ENCODE peak calls at places on chromosome 14, in eight cellular contexts. One of them, this sample, is unnamed.

GRCh38 chr14:31080489-31080888 is 54.3 kb upstream of the STRN3 start:
- DNase-seq in suprapubic skin: no peak
- DNase-seq in fibroblast of the conjunctiva: no peak
- DNase-seq in NCI-H345: no peak
- DNase-seq in NT2/D1: no peak
- DNase-seq in activated CD4-positive, alpha-beta T cell treated with anti-CD3 and anti-CD28 coated beads, Interleukin-2, amount 50 U/mL, for 4 hours: no peak
- DNase-seq in endothelial cell: no peak
- DNase-seq in left cardiac atrium: no peak
- DNase-seq in this sample: no peak

GRCh38 chr14:104395941-104396681 is 183.5 kb upstream of the C14orf180 start:
- DNase-seq in suprapubic skin: peak
- DNase-seq in fibroblast of the conjunctiva: no peak
- DNase-seq in NCI-H345: peak
- DNase-seq in NT2/D1: no peak
- DNase-seq in activated CD4-positive, alpha-beta T cell treated with anti-CD3 and anti-CD28 coated beads, Interleukin-2, amount 50 U/mL, for 4 hours: no peak
- DNase-seq in endothelial cell: no peak
- DNase-seq in left cardiac atrium: no peak
- DNase-seq in this sample: no peak

GRCh38 chr14:104682107-104682593 is 7.3 kb upstream of the INF2 start:
- DNase-seq in suprapubic skin: no peak
- DNase-seq in fibroblast of the conjunctiva: no peak
- DNase-seq in NCI-H345: no peak
- DNase-seq in NT2/D1: peak
- DNase-seq in activated CD4-positive, alpha-beta T cell treated with anti-CD3 and anti-CD28 coated beads, Interleukin-2, amount 50 U/mL, for 4 hours: no peak
- DNase-seq in endothelial cell: no peak
- DNase-seq in left cardiac atrium: no peak
- DNase-seq in this sample: no peak

GRCh38 chr14:22190411-22191191 is 398.4 kb downstream of the DAD1 start:
- DNase-seq in suprapubic skin: no peak
- DNase-seq in fibroblast of the conjunctiva: no peak
- DNase-seq in NCI-H345: no peak
- DNase-seq in NT2/D1: no peak
- DNase-seq in activated CD4-positive, alpha-beta T cell treated with anti-CD3 and anti-CD28 coated beads, Interleukin-2, amount 50 U/mL, for 4 hours: no peak
- DNase-seq in endothelial cell: no peak
- DNase-seq in left cardiac atrium: no peak
- DNase-seq in this sample: peak

GRCh38 chr14:92958373-92959188 is 35.6 kb downstream of the CHGA start:
- DNase-seq in suprapubic skin: no peak
- DNase-seq in fibroblast of the conjunctiva: no peak
- DNase-seq in NCI-H345: peak
- DNase-seq in NT2/D1: no peak
- DNase-seq in activated CD4-positive, alpha-beta T cell treated with anti-CD3 and anti-CD28 coated beads, Interleukin-2, amount 50 U/mL, for 4 hours: no peak
- DNase-seq in endothelial cell: no peak
- DNase-seq in left cardiac atrium: no peak
- DNase-seq in this sample: no peak

GRCh38 chr14:66234411-66234810 is 251.8 kb upstream of the CCDC196 start:
- DNase-seq in suprapubic skin: no peak
- DNase-seq in fibroblast of the conjunctiva: no peak
- DNase-seq in NCI-H345: peak
- DNase-seq in NT2/D1: no peak
- DNase-seq in activated CD4-positive, alpha-beta T cell treated with anti-CD3 and anti-CD28 coated beads, Interleukin-2, amount 50 U/mL, for 4 hours: no peak
- DNase-seq in endothelial cell: no peak
- DNase-seq in left cardiac atrium: no peak
- DNase-seq in this sample: no peak

GRCh38 chr14:61188936-61189808 is 92.0 kb downstream of the TMEM30B start:
- DNase-seq in suprapubic skin: no peak
- DNase-seq in fibroblast of the conjunctiva: no peak
- DNase-seq in NCI-H345: no peak
- DNase-seq in NT2/D1: peak
- DNase-seq in activated CD4-positive, alpha-beta T cell treated with anti-CD3 and anti-CD28 coated beads, Interleukin-2, amount 50 U/mL, for 4 hours: peak
- DNase-seq in endothelial cell: peak
- DNase-seq in left cardiac atrium: peak
- DNase-seq in this sample: peak

GRCh38 chr14:104247336-104248202 is 109.2 kb downstream of the KIF26A start:
- DNase-seq in suprapubic skin: peak
- DNase-seq in fibroblast of the conjunctiva: no peak
- DNase-seq in NCI-H345: no peak
- DNase-seq in NT2/D1: no peak
- DNase-seq in activated CD4-positive, alpha-beta T cell treated with anti-CD3 and anti-CD28 coated beads, Interleukin-2, amount 50 U/mL, for 4 hours: no peak
- DNase-seq in endothelial cell: no peak
- DNase-seq in left cardiac atrium: no peak
- DNase-seq in this sample: no peak

GRCh38 chr14:99615497-99616245 is 11.7 kb upstream of the CCDC85C start:
- DNase-seq in suprapubic skin: no peak
- DNase-seq in fibroblast of the conjunctiva: no peak
- DNase-seq in NCI-H345: no peak
- DNase-seq in NT2/D1: no peak
- DNase-seq in activated CD4-positive, alpha-beta T cell treated with anti-CD3 and anti-CD28 coated beads, Interleukin-2, amount 50 U/mL, for 4 hours: no peak
- DNase-seq in endothelial cell: no peak
- DNase-seq in left cardiac atrium: no peak
- DNase-seq in this sample: peak

GRCh38 chr14:38078393-38078792 is 129.3 kb upstream of the SSTR1 start:
- DNase-seq in suprapubic skin: no peak
- DNase-seq in fibroblast of the conjunctiva: no peak
- DNase-seq in NCI-H345: peak
- DNase-seq in NT2/D1: no peak
- DNase-seq in activated CD4-positive, alpha-beta T cell treated with anti-CD3 and anti-CD28 coated beads, Interleukin-2, amount 50 U/mL, for 4 hours: peak
- DNase-seq in endothelial cell: no peak
- DNase-seq in left cardiac atrium: no peak
- DNase-seq in this sample: no peak

GRCh38 chr14:68226523-68226922 is 406.9 kb downstream of the RAD51B start:
- DNase-seq in suprapubic skin: no peak
- DNase-seq in fibroblast of the conjunctiva: no peak
- DNase-seq in NCI-H345: no peak
- DNase-seq in NT2/D1: no peak
- DNase-seq in activated CD4-positive, alpha-beta T cell treated with anti-CD3 and anti-CD28 coated beads, Interleukin-2, amount 50 U/mL, for 4 hours: no peak
- DNase-seq in endothelial cell: no peak
- DNase-seq in left cardiac atrium: no peak
- DNase-seq in this sample: no peak

GRCh38 chr14:22588419-22589095 is 467 bp downstream of the DAD1 start:
- DNase-seq in suprapubic skin: no peak
- DNase-seq in fibroblast of the conjunctiva: no peak
- DNase-seq in NCI-H345: no peak
- DNase-seq in NT2/D1: no peak
- DNase-seq in activated CD4-positive, alpha-beta T cell treated with anti-CD3 and anti-CD28 coated beads, Interleukin-2, amount 50 U/mL, for 4 hours: no peak
- DNase-seq in endothelial cell: no peak
- DNase-seq in left cardiac atrium: no peak
- DNase-seq in this sample: no peak

GRCh38 chr14:55840821-55841220 is 260.8 kb downstream of the KTN1 start:
- DNase-seq in suprapubic skin: no peak
- DNase-seq in fibroblast of the conjunctiva: no peak
- DNase-seq in NCI-H345: no peak
- DNase-seq in NT2/D1: no peak
- DNase-seq in activated CD4-positive, alpha-beta T cell treated with anti-CD3 and anti-CD28 coated beads, Interleukin-2, amount 50 U/mL, for 4 hours: no peak
- DNase-seq in endothelial cell: no peak
- DNase-seq in left cardiac atrium: no peak
- DNase-seq in this sample: no peak

GRCh38 chr14:25231006-25231405 is 181.1 kb upstream of the STXBP6 start:
- DNase-seq in suprapubic skin: no peak
- DNase-seq in fibroblast of the conjunctiva: no peak
- DNase-seq in NCI-H345: peak
- DNase-seq in NT2/D1: no peak
- DNase-seq in activated CD4-positive, alpha-beta T cell treated with anti-CD3 and anti-CD28 coated beads, Interleukin-2, amount 50 U/mL, for 4 hours: no peak
- DNase-seq in endothelial cell: no peak
- DNase-seq in left cardiac atrium: no peak
- DNase-seq in this sample: peak

GRCh38 chr14:36746907-36747306 is 85.2 kb downstream of the PAX9 start:
- DNase-seq in suprapubic skin: no peak
- DNase-seq in fibroblast of the conjunctiva: no peak
- DNase-seq in NCI-H345: no peak
- DNase-seq in NT2/D1: no peak
- DNase-seq in activated CD4-positive, alpha-beta T cell treated with anti-CD3 and anti-CD28 coated beads, Interleukin-2, amount 50 U/mL, for 4 hours: no peak
- DNase-seq in endothelial cell: no peak
- DNase-seq in left cardiac atrium: no peak
- DNase-seq in this sample: no peak

GRCh38 chr14:100525615-100526014 is 61.6 kb downstream of the BEGAIN start:
- DNase-seq in suprapubic skin: peak
- DNase-seq in fibroblast of the conjunctiva: no peak
- DNase-seq in NCI-H345: no peak
- DNase-seq in NT2/D1: no peak
- DNase-seq in activated CD4-positive, alpha-beta T cell treated with anti-CD3 and anti-CD28 coated beads, Interleukin-2, amount 50 U/mL, for 4 hours: no peak
- DNase-seq in endothelial cell: peak
- DNase-seq in left cardiac atrium: no peak
- DNase-seq in this sample: no peak

GRCh38 chr14:21343035-21343794 is 40.6 kb downstream of the SUPT16H start:
- DNase-seq in suprapubic skin: no peak
- DNase-seq in fibroblast of the conjunctiva: no peak
- DNase-seq in NCI-H345: no peak
- DNase-seq in NT2/D1: no peak
- DNase-seq in activated CD4-positive, alpha-beta T cell treated with anti-CD3 and anti-CD28 coated beads, Interleukin-2, amount 50 U/mL, for 4 hours: no peak
- DNase-seq in endothelial cell: no peak
- DNase-seq in left cardiac atrium: no peak
- DNase-seq in this sample: no peak

GRCh38 chr14:103122578-103123127 is 608 bp upstream of the TNFAIP2 start:
- DNase-seq in suprapubic skin: no peak
- DNase-seq in fibroblast of the conjunctiva: no peak
- DNase-seq in NCI-H345: peak
- DNase-seq in NT2/D1: no peak
- DNase-seq in activated CD4-positive, alpha-beta T cell treated with anti-CD3 and anti-CD28 coated beads, Interleukin-2, amount 50 U/mL, for 4 hours: no peak
- DNase-seq in endothelial cell: peak
- DNase-seq in left cardiac atrium: peak
- DNase-seq in this sample: peak

GRCh38 chr14:76948213-76948947 is 80.1 kb downstream of the IRF2BPL start:
- DNase-seq in suprapubic skin: no peak
- DNase-seq in fibroblast of the conjunctiva: no peak
- DNase-seq in NCI-H345: no peak
- DNase-seq in NT2/D1: no peak
- DNase-seq in activated CD4-positive, alpha-beta T cell treated with anti-CD3 and anti-CD28 coated beads, Interleukin-2, amount 50 U/mL, for 4 hours: no peak
- DNase-seq in endothelial cell: no peak
- DNase-seq in left cardiac atrium: no peak
- DNase-seq in this sample: no peak

GRCh38 chr14:83416476-83416875 is 1882.8 kb upstream of the SEL1L start:
- DNase-seq in suprapubic skin: no peak
- DNase-seq in fibroblast of the conjunctiva: no peak
- DNase-seq in NCI-H345: no peak
- DNase-seq in NT2/D1: no peak
- DNase-seq in activated CD4-positive, alpha-beta T cell treated with anti-CD3 and anti-CD28 coated beads, Interleukin-2, amount 50 U/mL, for 4 hours: no peak
- DNase-seq in endothelial cell: no peak
- DNase-seq in left cardiac atrium: no peak
- DNase-seq in this sample: no peak

GRCh38 chr14:52338282-52338681 is 24.2 kb downstream of the PTGER2 start:
- DNase-seq in suprapubic skin: no peak
- DNase-seq in fibroblast of the conjunctiva: no peak
- DNase-seq in NCI-H345: no peak
- DNase-seq in NT2/D1: no peak
- DNase-seq in activated CD4-positive, alpha-beta T cell treated with anti-CD3 and anti-CD28 coated beads, Interleukin-2, amount 50 U/mL, for 4 hours: no peak
- DNase-seq in endothelial cell: no peak
- DNase-seq in left cardiac atrium: no peak
- DNase-seq in this sample: no peak

GRCh38 chr14:60722836-60723217 is 1.3 kb downstream of the SIX4 start:
- DNase-seq in suprapubic skin: no peak
- DNase-seq in fibroblast of the conjunctiva: no peak
- DNase-seq in NCI-H345: peak
- DNase-seq in NT2/D1: no peak
- DNase-seq in activated CD4-positive, alpha-beta T cell treated with anti-CD3 and anti-CD28 coated beads, Interleukin-2, amount 50 U/mL, for 4 hours: no peak
- DNase-seq in endothelial cell: no peak
- DNase-seq in left cardiac atrium: no peak
- DNase-seq in this sample: peak

GRCh38 chr14:75979071-75979571 is 2.7 kb downstream of the TGFB3 start:
- DNase-seq in suprapubic skin: no peak
- DNase-seq in fibroblast of the conjunctiva: no peak
- DNase-seq in NCI-H345: no peak
- DNase-seq in NT2/D1: no peak
- DNase-seq in activated CD4-positive, alpha-beta T cell treated with anti-CD3 and anti-CD28 coated beads, Interleukin-2, amount 50 U/mL, for 4 hours: no peak
- DNase-seq in endothelial cell: peak
- DNase-seq in left cardiac atrium: no peak
- DNase-seq in this sample: peak

GRCh38 chr14:64755661-64756265 is 51.5 kb downstream of the PLEKHG3 start:
- DNase-seq in suprapubic skin: no peak
- DNase-seq in fibroblast of the conjunctiva: no peak
- DNase-seq in NCI-H345: no peak
- DNase-seq in NT2/D1: no peak
- DNase-seq in activated CD4-positive, alpha-beta T cell treated with anti-CD3 and anti-CD28 coated beads, Interleukin-2, amount 50 U/mL, for 4 hours: peak
- DNase-seq in endothelial cell: no peak
- DNase-seq in left cardiac atrium: no peak
- DNase-seq in this sample: no peak

GRCh38 chr14:90281766-90282165 is 25.4 kb downstream of the PSMC1 start:
- DNase-seq in suprapubic skin: no peak
- DNase-seq in fibroblast of the conjunctiva: no peak
- DNase-seq in NCI-H345: no peak
- DNase-seq in NT2/D1: no peak
- DNase-seq in activated CD4-positive, alpha-beta T cell treated with anti-CD3 and anti-CD28 coated beads, Interleukin-2, amount 50 U/mL, for 4 hours: no peak
- DNase-seq in endothelial cell: no peak
- DNase-seq in left cardiac atrium: no peak
- DNase-seq in this sample: no peak

GRCh38 chr14:65179918-65180724 is 77.8 kb upstream of the MAX start:
- DNase-seq in suprapubic skin: no peak
- DNase-seq in fibroblast of the conjunctiva: peak
- DNase-seq in NCI-H345: no peak
- DNase-seq in NT2/D1: no peak
- DNase-seq in activated CD4-positive, alpha-beta T cell treated with anti-CD3 and anti-CD28 coated beads, Interleukin-2, amount 50 U/mL, for 4 hours: peak
- DNase-seq in endothelial cell: no peak
- DNase-seq in left cardiac atrium: peak
- DNase-seq in this sample: peak

GRCh38 chr14:73777420-73777819 is 63.2 kb upstream of the PNMA1 start:
- DNase-seq in suprapubic skin: no peak
- DNase-seq in fibroblast of the conjunctiva: no peak
- DNase-seq in NCI-H345: peak
- DNase-seq in NT2/D1: no peak
- DNase-seq in activated CD4-positive, alpha-beta T cell treated with anti-CD3 and anti-CD28 coated beads, Interleukin-2, amount 50 U/mL, for 4 hours: no peak
- DNase-seq in endothelial cell: no peak
- DNase-seq in left cardiac atrium: no peak
- DNase-seq in this sample: no peak

GRCh38 chr14:101852785-101853184 is 91.3 kb downstream of the PPP2R5C start:
- DNase-seq in suprapubic skin: no peak
- DNase-seq in fibroblast of the conjunctiva: no peak
- DNase-seq in NCI-H345: no peak
- DNase-seq in NT2/D1: no peak
- DNase-seq in activated CD4-positive, alpha-beta T cell treated with anti-CD3 and anti-CD28 coated beads, Interleukin-2, amount 50 U/mL, for 4 hours: no peak
- DNase-seq in endothelial cell: no peak
- DNase-seq in left cardiac atrium: no peak
- DNase-seq in this sample: no peak

GRCh38 chr14:32507029-32507984 is 178.2 kb downstream of the AKAP6 start:
- DNase-seq in suprapubic skin: no peak
- DNase-seq in fibroblast of the conjunctiva: peak
- DNase-seq in NCI-H345: peak
- DNase-seq in NT2/D1: no peak
- DNase-seq in activated CD4-positive, alpha-beta T cell treated with anti-CD3 and anti-CD28 coated beads, Interleukin-2, amount 50 U/mL, for 4 hours: no peak
- DNase-seq in endothelial cell: no peak
- DNase-seq in left cardiac atrium: no peak
- DNase-seq in this sample: peak

This sample was measured in astrocyte of the hippocampus.